ENCODE peak calls at places on chromosomes 6 and 20, in eight cellular contexts. A, S, N, K, L, Z, O and T are unnamed samples.

GRCh38 chr6:137001287-137001976 is 43.3 kb downstream of the IL20RA start:
- DNase-seq in S (peak), L (no peak), N (no peak), K (no peak), A (no peak), O (no peak), Z (peak), T (no peak)

GRCh38 chr6:48701572-48701971 is 590.6 kb upstream of the PTCHD4 start:
- DNase-seq in N (no peak), L (no peak), K (no peak), S (no peak), A (no peak), O (no peak), Z (no peak), T (no peak)

GRCh38 chr20:45592574-45593189 is 13.6 kb upstream of the WFDC8 start:
- DNase-seq in O (no peak), A (peak), N (peak), S (peak), K (no peak), L (no peak), Z (peak), T (no peak)

GRCh38 chr20:45406260-45407066 is 1.6 kb upstream of the DBNDD2 start:
- DNase-seq in L (peak), A (peak), Z (peak), N (peak), K (peak), O (peak), S (peak), T (peak)

GRCh38 chr20:58454460-58454859 is 60.7 kb downstream of the APCDD1L start:
- DNase-seq in O (no peak), S (no peak), N (no peak), Z (no peak), L (no peak), K (no peak), A (no peak), T (no peak)

GRCh38 chr6:16470502-16471221 is 232.3 kb downstream of the GMPR start:
- DNase-seq in O (no peak), S (no peak), Z (no peak), K (no peak), A (no peak), L (no peak), N (no peak), T (no peak)

GRCh38 chr6:27161946-27162603 is 85.4 kb upstream of the PRSS16 start:
- DNase-seq in N (peak), Z (peak), O (no peak), A (no peak), K (no peak), L (no peak), S (peak), T (no peak)

GRCh38 chr6:108811490-108811889 is 36.7 kb upstream of the ARMC2 start:
- DNase-seq in A (no peak), K (no peak), S (no peak), L (no peak), O (no peak), N (no peak), Z (no peak), T (no peak)

GRCh38 chr20:38083338-38084048 is 49.9 kb downstream of the RPRD1B start:
- DNase-seq in Z (peak), A (no peak), O (no peak), N (peak), L (no peak), K (no peak), S (no peak), T (no peak)

GRCh38 chr6:143169440-143169839 is 108.8 kb downstream of the AIG1 start:
- DNase-seq in Z (no peak), S (no peak), O (no peak), K (no peak), A (no peak), L (no peak), N (no peak), T (no peak)

GRCh38 chr6:146543211-146543939 is at the start of gene RAB32:
- DNase-seq in Z (peak), K (peak), S (peak), O (peak), N (peak), A (peak), L (peak), T (peak)

GRCh38 chr6:153024401-153025017 is 22.0 kb upstream of the MTRF1L start:
- DNase-seq in O (no peak), N (peak), S (peak), L (no peak), K (peak), A (peak), Z (peak), T (peak)

GRCh38 chr6:11222385-11223277 is 9.8 kb downstream of the NEDD9 start:
- DNase-seq in N (no peak), O (no peak), K (no peak), Z (peak), L (no peak), A (no peak), S (no peak), T (no peak)

GRCh38 chr6:49649982-49650381 is 13.3 kb upstream of the RHAG start:
- DNase-seq in A (no peak), K (no peak), Z (no peak), O (no peak), N (no peak), L (no peak), S (no peak), T (no peak)

GRCh38 chr20:46145646-46146045 is 27.5 kb downstream of the CD40 start:
- DNase-seq in N (no peak), O (no peak), A (no peak), S (no peak), L (no peak), K (no peak), Z (no peak), T (no peak)

GRCh38 chr6:107458687-107459282 is 579 bp downstream of the PDSS2 start:
- DNase-seq in L (no peak), S (peak), O (peak), Z (peak), A (no peak), K (peak), N (peak), T (no peak)

GRCh38 chr6:4848382-4849068 is 72.3 kb downstream of the CDYL start:
- DNase-seq in Z (peak), N (no peak), K (peak), S (peak), A (no peak), O (no peak), L (no peak), T (no peak)
- TF ChIP-seq CTCF in Z (peak), N (peak), K (peak), S (peak), A (peak), O (peak), L (peak), T (no peak)

GRCh38 chr6:149246691-149247384 is 70.7 kb upstream of the TAB2 start:
- DNase-seq in S (no peak), O (no peak), A (no peak), Z (no peak), N (no peak), K (peak), L (no peak), T (no peak)
- TF ChIP-seq CTCF in S (no peak), O (no peak), A (no peak), Z (no peak), N (no peak), K (no peak), L (no peak), T (no peak)

GRCh38 chr6:37741757-37742400 is 44.2 kb upstream of the MDGA1 start:
- DNase-seq in O (peak), N (peak), Z (peak), L (no peak), K (peak), S (no peak), A (peak), T (no peak)
- TF ChIP-seq CTCF in O (peak), N (peak), Z (peak), L (no peak), K (no peak), S (peak), A (peak), T (no peak)

GRCh38 chr20:4022386-4023350 is 7.3 kb upstream of the RNF24 start:
- DNase-seq in L (no peak), Z (no peak), O (no peak), S (no peak), K (no peak), N (peak), A (no peak), T (no peak)

GRCh38 chr20:4027590-4028265 is 12.4 kb upstream of the RNF24 start:
- DNase-seq in O (no peak), S (no peak), N (no peak), L (no peak), Z (no peak), A (no peak), K (no peak), T (no peak)

GRCh38 chr20:4025679-4026078 is 10.3 kb upstream of the RNF24 start:
- DNase-seq in A (no peak), L (no peak), N (no peak), K (no peak), S (no peak), Z (no peak), O (no peak), T (no peak)

GRCh38 chr20:4025125-4025524 is 9.8 kb upstream of the RNF24 start:
- DNase-seq in O (no peak), A (no peak), L (no peak), N (no peak), S (no peak), K (no peak), Z (no peak), T (no peak)

GRCh38 chr20:4026093-4026601 is 10.8 kb upstream of the RNF24 start:
- DNase-seq in S (peak), A (no peak), K (no peak), Z (peak), L (no peak), N (peak), O (no peak), T (no peak)
- TF ChIP-seq CTCF in S (peak), A (peak), K (no peak), Z (peak), L (no peak), N (peak), O (peak), T (no peak)

GRCh38 chr20:60715172-60715571 is 536.9 kb upstream of the CDH4 start:
- DNase-seq in A (no peak), Z (no peak), K (no peak), L (no peak), O (no peak), N (no peak), S (peak), T (no peak)
- TF ChIP-seq CTCF in A (no peak), Z (no peak), K (no peak), L (no peak), O (no peak), N (no peak), S (peak), T (no peak)

GRCh38 chr6:44221291-44221960 is 2.0 kb upstream of the SLC29A1 start:
- DNase-seq in N (peak), K (peak), L (peak), O (peak), S (peak), A (peak), Z (peak), T (peak)
- TF ChIP-seq CTCF in N (peak), K (peak), L (peak), O (peak), S (peak), A (peak), Z (peak), T (peak)

GRCh38 chr6:53309897-53310291 is 38.9 kb downstream of the ELOVL5 start:
- DNase-seq in N (no peak), S (no peak), Z (no peak), L (no peak), A (no peak), O (no peak), K (no peak), T (no peak)

GRCh38 chr6:53302678-53303360 is 45.9 kb downstream of the ELOVL5 start:
- DNase-seq in K (no peak), O (no peak), N (peak), Z (peak), L (no peak), S (peak), A (no peak), T (no peak)

GRCh38 chr6:53309059-53309896 is 39.5 kb downstream of the ELOVL5 start:
- DNase-seq in S (peak), K (peak), N (peak), A (no peak), Z (peak), O (no peak), L (no peak), T (no peak)

GRCh38 chr6:53310751-53311585 is 37.8 kb downstream of the ELOVL5 start:
- DNase-seq in L (no peak), S (no peak), O (no peak), K (no peak), A (no peak), Z (no peak), N (no peak), T (no peak)

DNA sequence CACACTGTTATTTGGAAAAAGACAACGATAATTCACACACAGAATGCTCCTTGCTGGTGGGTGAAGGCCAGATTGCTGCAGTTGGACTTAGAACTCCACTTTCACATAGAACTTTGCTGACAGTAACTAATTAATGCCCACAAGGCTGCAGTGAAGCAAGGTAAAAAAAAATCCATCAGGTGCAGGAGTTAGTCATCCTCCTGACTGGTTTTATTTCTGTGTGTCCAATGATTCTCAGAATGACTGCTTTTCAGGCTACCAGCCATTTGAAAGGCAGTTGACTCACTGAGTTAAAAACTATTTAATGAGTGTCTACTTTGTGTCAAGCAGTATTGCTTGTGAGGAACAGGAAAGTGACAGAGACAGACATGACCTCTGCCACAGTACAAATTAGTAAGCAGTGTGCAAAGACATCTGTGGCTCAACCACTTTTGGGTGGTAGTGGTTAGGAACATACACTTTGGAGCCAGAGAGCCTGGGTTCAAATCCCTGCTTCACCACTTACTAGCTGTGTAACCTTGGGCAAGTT is 41.9 kb downstream of the ELOVL5 start:
- DNase-seq in Z (no peak), K (no peak), N (no peak), A (no peak), O (no peak), L (no peak), S (peak), T (no peak)
- TF ChIP-seq CTCF in Z (no peak), K (no peak), N (no peak), A (no peak), O (no peak), L (no peak), S (no peak), T (no peak)